ENCODE peak calls at places on chromosome 19, in seven cellular contexts. C is NCI-H2029, H is ovary, N is left colon, A is LHCN-M2, B is hepatic stellate cell, W is HFFc6. T is an unnamed sample.

GRCh38 chr19:19054315-19054938 is 9.4 kb upstream of the SLC25A42 start:
- DNase-seq in W (no peak), A (no peak), B (no peak), H (no peak), N (no peak), C (no peak), T (no peak)

GRCh38 chr19:1262687-1263123 is 6.4 kb upstream of the CIRBP start:
- DNase-seq in B (no peak), C (no peak), N (no peak), A (peak), W (no peak), H (peak), T (no peak)

GRCh38 chr19:30095171-30095570 is 153.1 kb downstream of the URI1 start:
- DNase-seq in W (no peak), C (no peak), N (no peak), H (no peak), A (no peak), B (no peak), T (no peak)

GRCh38 chr19:46976845-46977320 is 42.8 kb upstream of the NPAS1 start:
- DNase-seq in B (peak), A (peak), H (no peak), C (no peak), W (peak), N (no peak), T (no peak)

GRCh38 chr19:8057545-8058270 is 5.1 kb downstream of the CCL25 start:
- DNase-seq in C (no peak), A (no peak), B (no peak), N (no peak), H (no peak), W (no peak), T (no peak)

GRCh38 chr19:1455336-1456120 is 5.6 kb downstream of the APC2 start:
- DNase-seq in A (peak), H (no peak), N (peak), W (peak), C (peak), B (peak), T (peak)

GRCh38 chr19:47158367-47158791 is 27.7 kb downstream of the SAE1 start:
- DNase-seq in B (no peak), W (no peak), H (no peak), N (no peak), C (no peak), A (no peak), T (no peak)

GRCh38 chr19:16830679-16831078 is 1.5 kb downstream of the SIN3B start:
- DNase-seq in N (no peak), H (no peak), C (no peak), B (peak), A (no peak), W (peak), T (no peak)

GRCh38 chr19:42409477-42409876 is 17.7 kb downstream of the LIPE start:
- DNase-seq in H (no peak), W (no peak), A (no peak), B (no peak), C (no peak), N (no peak), T (no peak)

GRCh38 chr19:58021541-58022282 is 12.1 kb upstream of the ZSCAN1 start:
- DNase-seq in C (peak), A (peak), H (peak), W (no peak), N (peak), B (peak), T (peak)

GRCh38 chr19:49786432-49786831 is 19.6 kb downstream of the AP2A1 start:
- DNase-seq in W (peak), A (peak), H (no peak), C (no peak), N (no peak), B (peak), T (no peak)

GRCh38 chr19:49338023-49338677 is 2.9 kb downstream of the CD37 start:
- DNase-seq in B (no peak), H (peak), W (no peak), C (no peak), N (no peak), A (no peak), T (no peak)

GRCh38 chr19:38337360-38337653 is 1.7 kb downstream of the CATSPERG start:
- DNase-seq in W (no peak), C (no peak), N (no peak), A (no peak), B (no peak), H (no peak), T (no peak)

GRCh38 chr19:53881482-53882390 is at the start of gene PRKCG:
- DNase-seq in A (peak), B (no peak), N (peak), H (peak), C (no peak), W (no peak), T (no peak)

GRCh38 chr19:49067554-49067953 is 2.9 kb upstream of the NTF4 start:
- DNase-seq in C (no peak), N (no peak), H (no peak), W (no peak), B (no peak), A (no peak), T (no peak)

GRCh38 chr19:38683393-38684077 is 36.1 kb downstream of the ACTN4 start:
- DNase-seq in H (peak), A (peak), C (peak), B (peak), N (peak), W (peak), T (peak)

GRCh38 chr19:14430712-14431111 is 2.4 kb upstream of the PKN1 start:
- DNase-seq in A (no peak), H (no peak), C (no peak), N (no peak), B (no peak), W (no peak), T (no peak)

GRCh38 chr19:46714523-46715106 is 2.3 kb downstream of the PRKD2 start:
- DNase-seq in N (no peak), B (no peak), W (no peak), H (peak), A (no peak), C (peak), T (peak)

GRCh38 chr19:15332311-15332996 is at the start of gene BRD4:
- DNase-seq in A (peak), H (peak), N (peak), B (peak), W (peak), C (peak), T (peak)

GRCh38 chr19:40305403-40305802 is 20.3 kb upstream of the AKT2 start:
- DNase-seq in N (peak), B (peak), H (peak), C (peak), W (peak), A (peak), T (peak)

T was measured in GM12865.